ENCODE peak calls at places on chromosomes 7 and 10, in four cellular contexts. U is neural progenitor cell; C is B cell; L is CD4-positive, alpha-beta T cell. O is an unnamed sample.
A peak's percentile ranks its signal among the peaks of the same experiment; 100 is the strongest.

GRCh38 chr7:37901236-37901827 is 15.3 kb downstream of the SFRP4 start:
- DNase-seq in U (peak; percentile 55), C (no peak), L (no peak), O (no peak)

GRCh38 chr7:11570922-11571550 is 261.0 kb downstream of the THSD7A start:
- DNase-seq in U (no peak), C (no peak), L (no peak), O (no peak)

GRCh38 chr10:27547047-27547446 is 42.9 kb downstream of the RAB18 start:
- DNase-seq in U (no peak), C (no peak), L (no peak), O (no peak)

GRCh38 chr7:56083150-56083785 is 9.5 kb downstream of the PHKG1 start:
- DNase-seq in U (no peak), C (no peak), L (no peak), O (no peak)

GRCh38 chr7:26440993-26441636 is 149.5 kb downstream of the SNX10 start:
- DNase-seq in U (peak; percentile 64), C (no peak), L (no peak), O (no peak)

GRCh38 chr10:110625356-110625894 is 18.7 kb upstream of the RBM20 start:
- DNase-seq in U (no peak), C (no peak), L (no peak), O (no peak)

GRCh38 chr7:156764016-156764669 is 123.6 kb downstream of the RNF32 start:
- DNase-seq in U (peak; percentile 75), C (no peak), L (no peak), O (no peak)

GRCh38 chr10:114482915-114483314 is 78.6 kb upstream of the AFAP1L2 start:
- DNase-seq in U (no peak), C (no peak), L (no peak), O (no peak)

GRCh38 chr7:47669178-47669878 is 87.4 kb upstream of the TNS3 start:
- DNase-seq in U (no peak), C (peak; percentile 91), L (no peak), O (no peak)

GRCh38 chr10:113493195-113493594 is 59.7 kb upstream of the HABP2 start:
- DNase-seq in U (no peak), C (no peak), L (no peak), O (no peak)

GRCh38 chr7:19117081-19117869 is at the start of gene TWIST1:
- DNase-seq in U (peak; percentile 79), C (no peak), L (no peak), O (no peak)

GRCh38 chr7:19119372-19119771 is 1.9 kb upstream of the TWIST1 start:
- DNase-seq in U (no peak), C (no peak), L (no peak), O (no peak)

GRCh38 chr7:19116121-19117080 is 1.0 kb downstream of the TWIST1 start:
- DNase-seq in U (peak; percentile 64), C (no peak), L (no peak), O (no peak)

GRCh38 chr7:19118896-19119301 is 1.5 kb upstream of the TWIST1 start:
- DNase-seq in U (peak; percentile 74), C (no peak), L (no peak), O (no peak)

GRCh38 chr7:19117870-19118608 is 603 bp upstream of the TWIST1 start:
- DNase-seq in U (peak; percentile 57), C (no peak), L (no peak), O (no peak)
- TF ChIP-seq CTCF in U (peak; percentile 5), C (no peak), L (no peak), O (no peak)

DNA sequence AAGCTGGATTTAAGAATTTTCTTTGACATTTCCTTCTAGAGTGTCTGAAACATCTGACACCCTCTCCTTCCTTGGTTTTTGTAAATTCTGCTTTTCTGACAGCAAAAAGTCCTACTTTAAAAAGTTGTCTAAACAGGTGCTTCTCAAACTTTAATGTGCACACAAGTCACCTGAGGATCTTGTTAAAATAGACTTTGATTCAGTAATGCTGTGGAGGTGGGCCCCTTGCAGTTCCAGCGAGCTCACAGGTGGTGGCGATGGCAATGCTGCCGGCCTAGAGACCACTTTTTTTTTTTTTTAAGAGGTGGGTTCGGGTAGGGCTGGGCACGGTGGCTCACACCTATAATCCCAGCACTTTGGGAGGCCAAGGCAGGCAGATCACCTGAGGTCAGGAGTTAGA is 77.1 kb downstream of the ABCC2 start:
- DNase-seq in U (peak; percentile 56), C (no peak), L (no peak), O (no peak)
- TF ChIP-seq CTCF in U (peak; percentile 54), C (no peak), L (no peak), O (no peak)

GRCh38 chr10:43102063-43102828 is 25.4 kb downstream of the RET start:
- DNase-seq in U (no peak), C (no peak), L (no peak), O (no peak)

GRCh38 chr10:43106256-43107091 is 29.6 kb downstream of the RET start:
- DNase-seq in U (no peak), C (no peak), L (no peak), O (no peak)

GRCh38 chr10:43108951-43109350 is 29.3 kb upstream of the CSGALNACT2 start:
- DNase-seq in U (no peak), C (no peak), L (no peak), O (no peak)

GRCh38 chr10:43105119-43105792 is 28.4 kb downstream of the RET start:
- DNase-seq in U (peak; percentile 92), C (peak; percentile 71), L (peak; percentile 58), O (peak; percentile 52)

DNA sequence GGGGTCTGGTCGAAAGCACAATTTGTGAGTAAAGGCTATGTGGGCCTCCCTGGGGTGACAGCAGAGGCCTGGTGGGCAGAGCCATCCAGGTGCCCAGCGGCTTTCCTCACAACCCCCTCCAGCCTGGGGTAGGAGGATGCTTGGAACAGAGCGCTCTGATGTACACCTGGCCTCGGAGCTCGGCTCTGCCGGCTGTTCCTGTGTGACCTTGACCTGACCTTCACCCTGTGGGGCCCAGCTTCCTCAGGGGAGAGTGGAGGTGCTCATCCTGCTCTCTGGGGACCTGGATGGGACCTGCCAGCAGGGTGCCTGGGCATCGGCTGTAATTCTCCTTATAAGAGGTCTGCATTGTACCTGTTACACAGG is 28.9 kb downstream of the RET start:
- DNase-seq in U (no peak), C (no peak), L (no peak), O (no peak)
- TF ChIP-seq CTCF in U (no peak), C (peak; percentile 59), L (peak; percentile 53), O (no peak)

DNA sequence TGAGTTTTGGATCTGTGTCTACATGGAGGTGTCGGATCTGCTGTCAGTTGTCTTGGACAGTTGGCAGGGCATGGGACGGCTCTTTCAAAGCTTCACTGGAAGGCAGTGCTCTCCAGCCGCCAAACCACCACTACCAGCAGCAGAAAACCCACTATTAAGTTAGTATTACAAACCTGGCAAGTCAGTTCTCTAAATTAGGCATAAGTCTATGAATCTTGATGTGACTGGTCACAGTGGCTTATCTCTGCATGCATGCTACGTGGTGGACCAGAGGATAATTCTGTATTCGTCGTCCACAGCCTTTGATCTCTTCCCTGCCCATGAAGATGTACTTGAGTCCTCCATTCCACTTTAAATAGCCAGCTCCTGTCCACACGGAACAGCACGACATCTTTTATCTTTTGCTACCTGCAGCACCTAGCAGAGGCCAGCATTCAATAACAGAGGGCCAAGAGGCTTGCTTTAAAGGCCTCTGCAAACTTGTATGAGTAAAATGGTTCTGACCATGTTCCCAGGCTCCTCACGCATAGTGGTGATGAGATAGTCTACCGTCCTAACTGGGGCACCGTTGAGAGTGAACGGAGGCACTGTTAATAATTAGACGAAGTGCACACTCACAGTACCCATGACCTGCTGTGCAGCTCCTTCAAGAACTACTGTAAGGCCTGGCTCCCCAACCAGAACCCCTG is 836 bp downstream of the GPR146 start:
- DNase-seq in U (no peak), C (no peak), L (no peak), O (no peak)
- TF ChIP-seq CTCF in U (no peak), C (peak; percentile 36), L (no peak), O (no peak)